ENCODE peak calls at places on chromosomes 6 and 20, in five cellular contexts. One of them, this sample, is unnamed.

GRCh38 chr6:139923964-139924475 is 549.6 kb upstream of the CITED2 start:
- DNase-seq in IMR-90: no peak
- DNase-seq in OCI-LY7: no peak
- DNase-seq in heart left ventricle: no peak
- DNase-seq in stromal cell of bone marrow: no peak
- DNase-seq in this sample: no peak

GRCh38 chr6:166786704-166787293 is 159.7 kb upstream of the RPS6KA2 start:
- DNase-seq in IMR-90: peak
- DNase-seq in OCI-LY7: peak
- DNase-seq in heart left ventricle: no peak
- DNase-seq in stromal cell of bone marrow: peak
- DNase-seq in this sample: peak

GRCh38 chr6:20791932-20792331 is 257.7 kb downstream of the CDKAL1 start:
- DNase-seq in IMR-90: no peak
- DNase-seq in OCI-LY7: no peak
- DNase-seq in heart left ventricle: no peak
- DNase-seq in stromal cell of bone marrow: no peak
- DNase-seq in this sample: no peak

GRCh38 chr6:25980935-25981334 is 18.3 kb downstream of the TRIM38 start:
- DNase-seq in IMR-90: no peak
- DNase-seq in OCI-LY7: no peak
- DNase-seq in heart left ventricle: no peak
- DNase-seq in stromal cell of bone marrow: no peak
- DNase-seq in this sample: no peak

GRCh38 chr6:26234421-26235239 is 130.4 kb upstream of the BTN3A2 start:
- DNase-seq in IMR-90: peak
- DNase-seq in OCI-LY7: peak
- DNase-seq in heart left ventricle: peak
- DNase-seq in stromal cell of bone marrow: peak
- DNase-seq in this sample: peak

GRCh38 chr6:42787018-42787611 is 5.3 kb downstream of the BICRAL start:
- DNase-seq in IMR-90: no peak
- DNase-seq in OCI-LY7: no peak
- DNase-seq in heart left ventricle: no peak
- DNase-seq in stromal cell of bone marrow: no peak
- DNase-seq in this sample: no peak

GRCh38 chr20:54837226-54837625 is 361.8 kb downstream of the DOK5 start:
- DNase-seq in IMR-90: no peak
- DNase-seq in OCI-LY7: no peak
- DNase-seq in heart left ventricle: no peak
- DNase-seq in stromal cell of bone marrow: no peak
- DNase-seq in this sample: no peak

GRCh38 chr6:56437171-56437900 is 190.0 kb upstream of the COL21A1 start:
- DNase-seq in IMR-90: no peak
- DNase-seq in OCI-LY7: no peak
- DNase-seq in heart left ventricle: no peak
- DNase-seq in stromal cell of bone marrow: no peak
- DNase-seq in this sample: no peak

GRCh38 chr20:62739067-62739466 is 30.4 kb downstream of the NTSR1 start:
- DNase-seq in IMR-90: no peak
- DNase-seq in OCI-LY7: no peak
- DNase-seq in heart left ventricle: peak
- DNase-seq in stromal cell of bone marrow: no peak
- DNase-seq in this sample: no peak

GRCh38 chr6:126091507-126091906 is 105.2 kb downstream of the TRMT11 start:
- DNase-seq in IMR-90: no peak
- DNase-seq in OCI-LY7: no peak
- DNase-seq in heart left ventricle: no peak
- DNase-seq in stromal cell of bone marrow: no peak
- DNase-seq in this sample: no peak

GRCh38 chr6:139349464-139350020 is 24.9 kb downstream of the CITED2 start:
- DNase-seq in IMR-90: no peak
- DNase-seq in OCI-LY7: no peak
- DNase-seq in heart left ventricle: no peak
- DNase-seq in stromal cell of bone marrow: no peak
- DNase-seq in this sample: no peak

GRCh38 chr6:34102099-34102656 is 43.7 kb downstream of the GRM4 start:
- DNase-seq in IMR-90: no peak
- DNase-seq in OCI-LY7: no peak
- DNase-seq in heart left ventricle: no peak
- DNase-seq in stromal cell of bone marrow: no peak
- DNase-seq in this sample: no peak

GRCh38 chr6:39166189-39166917 is 51.4 kb upstream of the SAYSD1 start:
- DNase-seq in IMR-90: peak
- DNase-seq in OCI-LY7: peak
- DNase-seq in heart left ventricle: peak
- DNase-seq in stromal cell of bone marrow: peak
- DNase-seq in this sample: peak

GRCh38 chr20:3203315-3204123 is 963 bp downstream of the DDRGK1 start:
- DNase-seq in IMR-90: no peak
- DNase-seq in OCI-LY7: peak
- DNase-seq in heart left ventricle: no peak
- DNase-seq in stromal cell of bone marrow: no peak
- DNase-seq in this sample: peak

GRCh38 chr6:21121737-21122136 is 471.8 kb upstream of the SOX4 start:
- DNase-seq in IMR-90: no peak
- DNase-seq in OCI-LY7: no peak
- DNase-seq in heart left ventricle: no peak
- DNase-seq in stromal cell of bone marrow: no peak
- DNase-seq in this sample: no peak

GRCh38 chr6:157718788-157719187 is 104.3 kb upstream of the SNX9 start:
- DNase-seq in IMR-90: no peak
- DNase-seq in OCI-LY7: no peak
- DNase-seq in heart left ventricle: no peak
- DNase-seq in stromal cell of bone marrow: no peak
- DNase-seq in this sample: no peak

GRCh38 chr6:157159339-157159738 is 164.0 kb downstream of the TMEM242 start:
- DNase-seq in IMR-90: no peak
- DNase-seq in OCI-LY7: no peak
- DNase-seq in heart left ventricle: no peak
- DNase-seq in stromal cell of bone marrow: no peak
- DNase-seq in this sample: no peak

GRCh38 chr6:154683756-154684523 is 49.3 kb upstream of the SCAF8 start:
- DNase-seq in IMR-90: peak
- DNase-seq in OCI-LY7: peak
- DNase-seq in heart left ventricle: no peak
- DNase-seq in stromal cell of bone marrow: peak
- DNase-seq in this sample: peak

GRCh38 chr20:57212890-57213276 is 53.6 kb downstream of the BMP7 start:
- DNase-seq in IMR-90: no peak
- DNase-seq in OCI-LY7: no peak
- DNase-seq in heart left ventricle: no peak
- DNase-seq in stromal cell of bone marrow: no peak
- DNase-seq in this sample: no peak

GRCh38 chr20:16978497-16978896 is 230.3 kb downstream of the OTOR start:
- DNase-seq in IMR-90: no peak
- DNase-seq in OCI-LY7: no peak
- DNase-seq in heart left ventricle: no peak
- DNase-seq in stromal cell of bone marrow: no peak
- DNase-seq in this sample: no peak

GRCh38 chr20:11041396-11041795 is 367.6 kb upstream of the JAG1 start:
- DNase-seq in IMR-90: peak
- DNase-seq in OCI-LY7: no peak
- DNase-seq in heart left ventricle: no peak
- DNase-seq in stromal cell of bone marrow: no peak
- DNase-seq in this sample: peak

GRCh38 chr6:142303191-142303564 is 1.4 kb downstream of the ADGRG6 start:
- DNase-seq in IMR-90: peak
- DNase-seq in OCI-LY7: no peak
- DNase-seq in heart left ventricle: no peak
- DNase-seq in stromal cell of bone marrow: no peak
- DNase-seq in this sample: peak

GRCh38 chr20:31390490-31390889 is at the start of gene DEFB119:
- DNase-seq in IMR-90: no peak
- DNase-seq in OCI-LY7: no peak
- DNase-seq in heart left ventricle: no peak
- DNase-seq in stromal cell of bone marrow: no peak
- DNase-seq in this sample: no peak

GRCh38 chr6:34182751-34183531 is 37.1 kb upstream of the GRM4 start:
- DNase-seq in IMR-90: no peak
- DNase-seq in OCI-LY7: peak
- DNase-seq in heart left ventricle: no peak
- DNase-seq in stromal cell of bone marrow: no peak
- DNase-seq in this sample: no peak

GRCh38 chr6:36204068-36204753 is 7.7 kb downstream of the BRPF3 start:
- DNase-seq in IMR-90: no peak
- DNase-seq in OCI-LY7: peak
- DNase-seq in heart left ventricle: no peak
- DNase-seq in stromal cell of bone marrow: no peak
- DNase-seq in this sample: no peak

GRCh38 chr6:119067091-119067490 is 11.4 kb downstream of the FAM184A start:
- DNase-seq in IMR-90: no peak
- DNase-seq in OCI-LY7: no peak
- DNase-seq in heart left ventricle: no peak
- DNase-seq in stromal cell of bone marrow: no peak
- DNase-seq in this sample: no peak

GRCh38 chr6:19869464-19869863 is 32.3 kb downstream of the ID4 start:
- DNase-seq in IMR-90: no peak
- DNase-seq in OCI-LY7: peak
- DNase-seq in heart left ventricle: no peak
- DNase-seq in stromal cell of bone marrow: no peak
- DNase-seq in this sample: no peak

GRCh38 chr6:86153529-86153928 is 510.8 kb upstream of the SYNCRIP start:
- DNase-seq in IMR-90: no peak
- DNase-seq in OCI-LY7: no peak
- DNase-seq in heart left ventricle: no peak
- DNase-seq in stromal cell of bone marrow: no peak
- DNase-seq in this sample: no peak

GRCh38 chr20:40958598-40958997 is 70.0 kb upstream of the TOP1 start:
- DNase-seq in IMR-90: no peak
- DNase-seq in OCI-LY7: no peak
- DNase-seq in heart left ventricle: no peak
- DNase-seq in stromal cell of bone marrow: no peak
- DNase-seq in this sample: no peak

GRCh38 chr6:152309648-152310047 is 327.5 kb downstream of the SYNE1 start:
- DNase-seq in IMR-90: no peak
- DNase-seq in OCI-LY7: no peak
- DNase-seq in heart left ventricle: no peak
- DNase-seq in stromal cell of bone marrow: no peak
- DNase-seq in this sample: no peak

GRCh38 chr6:133415262-133415661 is 174.1 kb downstream of the EYA4 start:
- DNase-seq in IMR-90: no peak
- DNase-seq in OCI-LY7: no peak
- DNase-seq in heart left ventricle: no peak
- DNase-seq in stromal cell of bone marrow: no peak
- DNase-seq in this sample: no peak

GRCh38 chr20:24783631-24784492 is 165.2 kb upstream of the CST7 start:
- DNase-seq in IMR-90: no peak
- DNase-seq in OCI-LY7: peak
- DNase-seq in heart left ventricle: no peak
- DNase-seq in stromal cell of bone marrow: no peak
- DNase-seq in this sample: no peak

GRCh38 chr6:125529061-125529460 is 220.4 kb upstream of the HEY2 start:
- DNase-seq in IMR-90: no peak
- DNase-seq in OCI-LY7: no peak
- DNase-seq in heart left ventricle: no peak
- DNase-seq in stromal cell of bone marrow: no peak
- DNase-seq in this sample: no peak